ENCODE peak calls at places on chromosomes 2 and 18, in nine cellular contexts. T, P, M, G, X, H, J, L and O are unnamed samples.

GRCh38 chr2:190683802-190684201 is 34.9 kb downstream of the NAB1 start:
- DNase-seq in T (no peak), P (no peak), M (no peak), G (peak), X (peak), H (no peak), J (no peak), L (no peak), O (no peak)

GRCh38 chr2:42127425-42128424 is 41.4 kb upstream of the EML4 start:
- DNase-seq in T (no peak), P (peak), M (no peak), G (no peak), X (no peak), H (no peak), J (no peak), L (no peak), O (peak)

GRCh38 chr2:158120664-158121063 is 19.0 kb downstream of the UPP2 start:
- DNase-seq in T (no peak), P (no peak), M (no peak), G (no peak), X (no peak), H (no peak), J (no peak), L (no peak), O (no peak)

GRCh38 chr2:88016086-88016947 is at the start of gene RNU2-63P:
- DNase-seq in T (peak), P (peak), M (peak), G (peak), X (peak), H (peak), J (peak), L (peak), O (peak)

GRCh38 chr2:52765735-52766134 is 1001.9 kb upstream of the CHAC2 start:
- DNase-seq in T (no peak), P (no peak), M (no peak), G (no peak), X (no peak), H (no peak), J (no peak), L (no peak), O (no peak)

GRCh38 chr2:202577250-202578183 is 57.3 kb upstream of the FAM117B start:
- DNase-seq in T (no peak), P (no peak), M (no peak), G (no peak), X (no peak), H (no peak), J (no peak), L (peak), O (no peak)

GRCh38 chr2:102268529-102269524 is 42.5 kb upstream of the IL1RL1 start:
- DNase-seq in T (peak), P (no peak), M (no peak), G (no peak), X (peak), H (no peak), J (peak), L (no peak), O (no peak)

GRCh38 chr2:11342561-11343343 is 1.7 kb downstream of the ROCK2 start:
- DNase-seq in T (peak), P (no peak), M (peak), G (peak), X (peak), H (no peak), J (peak), L (peak), O (peak)

GRCh38 chr2:3608373-3609278 is 13.7 kb downstream of the COLEC11 start:
- DNase-seq in T (no peak), P (peak), M (no peak), G (no peak), X (no peak), H (no peak), J (no peak), L (no peak), O (no peak)

GRCh38 chr2:214987261-214987660 is 151.2 kb downstream of the ABCA12 start:
- DNase-seq in T (no peak), P (no peak), M (no peak), G (no peak), X (no peak), H (no peak), J (peak), L (no peak), O (no peak)

DNA sequence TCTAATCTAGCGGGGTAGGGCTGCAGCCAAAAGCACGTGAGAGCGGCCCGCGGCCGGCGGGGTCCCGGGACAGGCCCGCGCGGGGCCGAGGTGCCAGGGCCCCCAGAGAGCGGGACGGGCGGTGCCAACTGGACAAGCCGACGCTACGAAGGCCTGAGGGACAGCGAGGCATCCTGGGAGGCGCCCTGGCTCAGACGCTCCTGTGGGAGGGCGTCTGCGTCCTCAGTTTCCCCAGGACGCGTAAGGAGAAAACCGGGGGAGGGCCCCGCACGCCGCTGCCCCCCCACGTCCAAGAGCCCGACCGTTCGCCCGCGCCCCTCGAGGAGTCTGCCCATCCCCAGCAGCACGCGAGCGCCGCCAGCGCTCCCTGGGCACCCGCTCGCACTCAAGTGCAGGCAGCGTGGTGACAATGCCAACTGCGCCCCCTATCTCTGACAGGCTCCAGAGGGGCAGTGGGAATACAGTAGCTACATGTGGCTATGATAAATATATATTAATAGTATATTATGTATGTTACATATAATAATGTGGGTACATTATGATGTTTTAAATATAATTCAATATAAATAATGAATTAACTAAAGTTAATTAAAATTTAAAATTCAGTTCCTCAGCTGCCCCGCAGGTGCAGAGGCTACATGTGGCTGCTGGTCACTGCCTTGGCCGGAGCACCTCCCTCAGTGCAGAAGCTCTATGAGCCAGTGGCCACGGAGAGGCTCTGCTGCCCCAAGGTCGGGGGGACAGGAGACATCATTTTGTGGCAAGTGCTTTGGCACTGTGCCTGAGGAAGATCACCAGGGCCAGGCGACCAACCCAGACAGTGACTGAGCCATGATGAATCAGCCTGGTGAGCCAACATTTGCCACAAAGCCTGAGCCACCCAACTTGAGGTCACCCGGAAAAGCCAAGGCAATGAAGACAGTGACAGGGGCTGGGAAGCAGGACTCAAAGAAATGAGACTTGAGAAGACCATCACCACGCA is 5.5 kb upstream of the SFT2D3 start:
- DNase-seq in T (peak), P (peak), M (peak), G (peak), X (peak), H (peak), J (peak), L (peak), O (peak)
- TF ChIP-seq CTCF in T (peak), P (peak), M (peak), G (peak), X (peak), H (peak), J (peak), L (peak), O (no peak)

DNA sequence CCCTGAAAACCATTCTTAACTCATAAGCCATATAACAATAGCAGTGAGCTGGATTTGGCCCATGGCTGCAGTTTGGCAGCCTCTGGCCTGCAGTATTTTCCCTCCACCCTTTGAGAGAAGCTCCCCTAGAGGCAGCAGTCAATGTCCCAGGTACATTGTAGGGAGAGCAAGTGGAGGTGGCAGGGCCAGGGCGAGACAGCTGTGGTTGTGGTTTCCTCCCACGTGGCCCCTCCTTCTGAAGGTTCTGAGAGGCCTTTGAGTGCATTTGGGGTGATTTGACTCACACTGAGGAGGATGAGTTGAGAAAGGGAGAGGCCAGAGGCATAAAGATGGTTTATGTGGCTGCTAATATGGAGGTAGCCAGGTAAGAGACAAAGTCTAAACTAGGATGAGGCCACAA is 45.5 kb upstream of the LDAH start:
- DNase-seq in T (no peak), P (peak), M (no peak), G (no peak), X (no peak), H (no peak), J (no peak), L (no peak), O (no peak)
- TF ChIP-seq CTCF in T (no peak), P (no peak), M (no peak), G (no peak), X (no peak), H (no peak), J (no peak), L (no peak), O (no peak)

GRCh38 chr2:134429886-134430285 is 176.0 kb downstream of the MGAT5 start:
- DNase-seq in T (no peak), P (no peak), M (no peak), G (no peak), X (no peak), H (no peak), J (no peak), L (no peak), O (no peak)

GRCh38 chr2:134425723-134426496 is 172.0 kb downstream of the MGAT5 start:
- DNase-seq in T (no peak), P (no peak), M (no peak), G (peak), X (no peak), H (no peak), J (no peak), L (no peak), O (no peak)

GRCh38 chr2:134421556-134422328 is 167.9 kb downstream of the MGAT5 start:
- DNase-seq in T (no peak), P (no peak), M (no peak), G (no peak), X (no peak), H (no peak), J (no peak), L (no peak), O (no peak)

GRCh38 chr2:134431837-134432437 is 178.1 kb downstream of the MGAT5 start:
- DNase-seq in T (peak), P (no peak), M (no peak), G (peak), X (peak), H (no peak), J (no peak), L (peak), O (no peak)

DNA sequence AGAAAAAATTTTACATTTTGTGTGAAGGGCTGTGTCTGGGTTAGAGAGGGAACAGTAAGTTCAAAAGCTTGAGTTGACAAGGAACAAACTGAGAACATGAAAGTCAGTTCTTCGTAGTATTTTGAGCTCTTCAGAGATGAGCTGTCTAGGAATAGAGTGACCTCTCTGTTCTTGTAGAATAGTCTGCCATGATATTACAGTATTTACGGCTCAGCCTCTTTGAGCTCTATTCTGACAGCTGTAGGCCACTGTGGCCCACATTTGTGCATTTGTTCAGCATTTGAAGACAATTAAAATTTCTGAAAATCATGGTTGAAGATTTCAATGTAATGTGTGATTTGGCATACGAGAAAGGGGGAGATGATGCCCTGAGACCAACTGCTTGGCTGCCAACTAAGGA is 172.8 kb downstream of the MGAT5 start:
- DNase-seq in T (no peak), P (no peak), M (no peak), G (no peak), X (no peak), H (no peak), J (no peak), L (no peak), O (no peak)
- TF ChIP-seq CTCF in T (no peak), P (no peak), M (no peak), G (no peak), X (no peak), H (no peak), J (no peak), L (no peak), O (no peak)

GRCh38 chr2:27024188-27024587 is 8.6 kb upstream of the TMEM214 start:
- DNase-seq in T (no peak), P (no peak), M (no peak), G (no peak), X (no peak), H (no peak), J (no peak), L (peak), O (no peak)
- TF ChIP-seq CTCF in T (no peak), P (no peak), M (no peak), G (peak), X (peak), H (no peak), J (no peak), L (peak), O (no peak)

GRCh38 chr18:79510731-79511141 is 115.0 kb downstream of the NFATC1 start:
- DNase-seq in T (no peak), P (no peak), M (no peak), G (no peak), X (no peak), H (no peak), J (no peak), L (no peak), O (no peak)
- TF ChIP-seq CTCF in T (no peak), P (no peak), M (no peak), G (no peak), X (no peak), H (no peak), J (no peak), L (no peak), O (no peak)

GRCh38 chr2:238151628-238152235 is 7.0 kb upstream of the ERFE start:
- DNase-seq in T (no peak), P (no peak), M (no peak), G (no peak), X (no peak), H (no peak), J (no peak), L (no peak), O (no peak)

GRCh38 chr2:238154570-238154969 is 4.2 kb upstream of the ERFE start:
- DNase-seq in T (no peak), P (no peak), M (no peak), G (no peak), X (no peak), H (no peak), J (no peak), L (no peak), O (no peak)

GRCh38 chr2:238151205-238151604 is 7.6 kb upstream of the ERFE start:
- DNase-seq in T (no peak), P (no peak), M (no peak), G (no peak), X (no peak), H (no peak), J (no peak), L (no peak), O (no peak)

GRCh38 chr2:238155051-238155760 is 3.6 kb upstream of the ERFE start:
- DNase-seq in T (peak), P (no peak), M (no peak), G (no peak), X (peak), H (no peak), J (peak), L (no peak), O (no peak)

GRCh38 chr2:238152811-238153688 is 5.7 kb upstream of the ERFE start:
- DNase-seq in T (no peak), P (no peak), M (no peak), G (no peak), X (no peak), H (no peak), J (no peak), L (no peak), O (no peak)
- TF ChIP-seq CTCF in T (peak), P (peak), M (no peak), G (peak), X (peak), H (no peak), J (no peak), L (peak), O (peak)

DNA sequence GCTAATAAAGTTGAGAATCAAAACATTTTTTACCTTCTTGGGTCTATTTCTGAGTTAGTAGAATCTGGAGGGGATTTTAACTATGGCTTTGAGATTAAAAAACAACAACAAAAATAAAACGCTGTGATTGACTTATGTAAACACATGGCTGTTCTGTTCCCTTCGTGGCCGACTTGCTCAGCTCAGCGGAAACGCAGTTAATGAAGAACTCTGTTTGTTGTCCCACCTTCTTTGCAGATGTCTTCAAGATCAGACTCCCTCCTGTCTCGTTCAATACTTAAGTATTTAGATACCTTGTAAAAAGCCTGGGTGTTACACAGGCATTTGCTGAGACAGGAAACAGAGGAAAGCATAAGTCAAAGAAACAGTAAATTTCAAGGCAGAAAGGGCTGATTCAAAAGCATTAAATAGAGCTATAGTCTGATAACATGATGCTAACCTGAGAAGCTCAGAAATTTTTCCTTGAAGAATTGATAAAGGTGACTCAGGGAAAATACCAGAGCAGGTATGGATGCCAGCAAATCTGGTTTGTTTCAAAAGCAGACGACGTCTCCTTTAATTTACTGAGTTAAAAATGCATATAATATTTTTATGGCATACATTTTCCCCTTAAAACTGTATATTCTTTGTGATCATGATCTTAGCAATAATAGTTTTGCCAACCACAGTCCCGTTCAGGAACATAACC is 21.7 kb upstream of the POLI start:
- DNase-seq in T (no peak), P (no peak), M (no peak), G (no peak), X (no peak), H (no peak), J (no peak), L (peak), O (no peak)
- TF ChIP-seq CTCF in T (no peak), P (no peak), M (no peak), G (no peak), X (no peak), H (no peak), J (no peak), L (no peak), O (no peak)

GRCh38 chr18:36411745-36412168 is 114.2 kb downstream of the FHOD3 start:
- DNase-seq in T (peak), P (no peak), M (no peak), G (peak), X (peak), H (no peak), J (peak), L (peak), O (peak)
- TF ChIP-seq CTCF in T (peak), P (no peak), M (no peak), G (peak), X (peak), H (no peak), J (peak), L (peak), O (peak)